ENCODE peak calls at places on chromosomes 5 and 9, in four cellular contexts. One of them, this sample, is unnamed.

GRCh38 chr9:29750062-29750461 is 2176.8 kb upstream of the C9orf72 start:
- DNase-seq in Peyer's patch: no peak
- DNase-seq in thoracic aorta: no peak
- DNase-seq in Panc1: no peak
- DNase-seq in this sample: no peak

GRCh38 chr5:96478983-96479382 is 45.9 kb upstream of the PCSK1 start:
- DNase-seq in Panc1: no peak
- DNase-seq in Peyer's patch: no peak
- DNase-seq in thoracic aorta: no peak
- DNase-seq in this sample: no peak

GRCh38 chr5:74173260-74173659 is 467.3 kb downstream of the ENC1 start:
- DNase-seq in Panc1: no peak
- DNase-seq in thoracic aorta: no peak
- DNase-seq in Peyer's patch: no peak
- DNase-seq in this sample: no peak

GRCh38 chr5:28164568-28164967 is 1126.2 kb upstream of the CDH9 start:
- DNase-seq in Peyer's patch: no peak
- DNase-seq in Panc1: no peak
- DNase-seq in thoracic aorta: no peak
- DNase-seq in this sample: no peak

GRCh38 chr5:14871084-14871572 is 450 bp downstream of the ANKH start:
- DNase-seq in thoracic aorta: no peak
- DNase-seq in Peyer's patch: peak; percentile 39
- DNase-seq in Panc1: no peak
- DNase-seq in this sample: no peak

GRCh38 chr9:128149001-128149701 is at the start of gene LCN2:
- DNase-seq in thoracic aorta: no peak
- DNase-seq in Peyer's patch: no peak
- DNase-seq in Panc1: no peak
- DNase-seq in this sample: no peak

GRCh38 chr9:76203373-76203772 is 190.9 kb downstream of the RFK start:
- DNase-seq in thoracic aorta: no peak
- DNase-seq in Peyer's patch: no peak
- DNase-seq in Panc1: no peak
- DNase-seq in this sample: no peak

GRCh38 chr9:82404484-82405280 is 416.1 kb downstream of the SPATA31D1 start:
- DNase-seq in Panc1: no peak
- DNase-seq in Peyer's patch: no peak
- DNase-seq in thoracic aorta: no peak
- DNase-seq in this sample: no peak

GRCh38 chr9:8733096-8733954 is 933.7 kb upstream of the DMAC1 start:
- DNase-seq in Peyer's patch: no peak
- DNase-seq in thoracic aorta: no peak
- DNase-seq in Panc1: no peak
- DNase-seq in this sample: no peak

GRCh38 chr5:9529041-9529480 is 16.8 kb downstream of the SEMA5A start:
- DNase-seq in Peyer's patch: no peak
- DNase-seq in thoracic aorta: no peak
- DNase-seq in Panc1: no peak
- DNase-seq in this sample: no peak

GRCh38 chr5:68172314-68172713 is 43.2 kb upstream of the PIK3R1 start:
- DNase-seq in Panc1: no peak
- DNase-seq in Peyer's patch: no peak
- DNase-seq in thoracic aorta: no peak
- DNase-seq in this sample: no peak

GRCh38 chr9:113705938-113706519 is 170.1 kb upstream of the ZNF618 start:
- DNase-seq in Panc1: no peak
- DNase-seq in thoracic aorta: no peak
- DNase-seq in Peyer's patch: no peak
- DNase-seq in this sample: peak; percentile 27

GRCh38 chr5:156261275-156261939 is 65.6 kb upstream of the SGCD start:
- DNase-seq in Panc1: no peak
- DNase-seq in thoracic aorta: no peak
- DNase-seq in Peyer's patch: no peak
- DNase-seq in this sample: no peak

GRCh38 chr5:160021818-160022446 is 13.0 kb downstream of the TTC1 start:
- DNase-seq in Peyer's patch: peak; percentile 32
- DNase-seq in Panc1: peak; percentile 43
- DNase-seq in thoracic aorta: no peak
- DNase-seq in this sample: no peak

GRCh38 chr9:15357050-15357653 is 50.1 kb upstream of the TTC39B start:
- DNase-seq in thoracic aorta: no peak
- DNase-seq in Peyer's patch: peak; percentile 39
- DNase-seq in Panc1: no peak
- DNase-seq in this sample: no peak

GRCh38 chr5:15014809-15015208 is 143.2 kb upstream of the ANKH start:
- DNase-seq in Panc1: no peak
- DNase-seq in thoracic aorta: no peak
- DNase-seq in Peyer's patch: no peak
- DNase-seq in this sample: no peak

GRCh38 chr9:78235771-78236510 is at the start of gene CEP78:
- DNase-seq in thoracic aorta: peak; percentile 51
- DNase-seq in Panc1: peak; percentile 22
- DNase-seq in Peyer's patch: peak; percentile 86
- DNase-seq in this sample: peak; percentile 93

GRCh38 chr9:134220311-134220710 is 55.9 kb upstream of the RNU6ATAC start:
- DNase-seq in thoracic aorta: no peak
- DNase-seq in Peyer's patch: no peak
- DNase-seq in Panc1: no peak
- DNase-seq in this sample: peak; percentile 60

GRCh38 chr5:159826351-159827222 is 89.7 kb upstream of the ADRA1B start:
- DNase-seq in Panc1: peak; percentile 75
- DNase-seq in Peyer's patch: no peak
- DNase-seq in thoracic aorta: no peak
- DNase-seq in this sample: no peak

GRCh38 chr9:35660966-35661413 is 2.9 kb downstream of the CCDC107 start:
- DNase-seq in thoracic aorta: no peak
- DNase-seq in Panc1: no peak
- DNase-seq in Peyer's patch: no peak
- DNase-seq in this sample: no peak
- H3K4me1 ChIP-seq in thoracic aorta: peaks cover 64% of the 10 kb centered on the region
- H3K4me1 ChIP-seq in Panc1: peaks cover 64% of the 10 kb centered on the region
- H3K4me1 ChIP-seq in Peyer's patch: peaks cover 11% of the 10 kb centered on the region
- H3K4me1 ChIP-seq in this sample: peaks cover 40% of the 10 kb centered on the region

DNA sequence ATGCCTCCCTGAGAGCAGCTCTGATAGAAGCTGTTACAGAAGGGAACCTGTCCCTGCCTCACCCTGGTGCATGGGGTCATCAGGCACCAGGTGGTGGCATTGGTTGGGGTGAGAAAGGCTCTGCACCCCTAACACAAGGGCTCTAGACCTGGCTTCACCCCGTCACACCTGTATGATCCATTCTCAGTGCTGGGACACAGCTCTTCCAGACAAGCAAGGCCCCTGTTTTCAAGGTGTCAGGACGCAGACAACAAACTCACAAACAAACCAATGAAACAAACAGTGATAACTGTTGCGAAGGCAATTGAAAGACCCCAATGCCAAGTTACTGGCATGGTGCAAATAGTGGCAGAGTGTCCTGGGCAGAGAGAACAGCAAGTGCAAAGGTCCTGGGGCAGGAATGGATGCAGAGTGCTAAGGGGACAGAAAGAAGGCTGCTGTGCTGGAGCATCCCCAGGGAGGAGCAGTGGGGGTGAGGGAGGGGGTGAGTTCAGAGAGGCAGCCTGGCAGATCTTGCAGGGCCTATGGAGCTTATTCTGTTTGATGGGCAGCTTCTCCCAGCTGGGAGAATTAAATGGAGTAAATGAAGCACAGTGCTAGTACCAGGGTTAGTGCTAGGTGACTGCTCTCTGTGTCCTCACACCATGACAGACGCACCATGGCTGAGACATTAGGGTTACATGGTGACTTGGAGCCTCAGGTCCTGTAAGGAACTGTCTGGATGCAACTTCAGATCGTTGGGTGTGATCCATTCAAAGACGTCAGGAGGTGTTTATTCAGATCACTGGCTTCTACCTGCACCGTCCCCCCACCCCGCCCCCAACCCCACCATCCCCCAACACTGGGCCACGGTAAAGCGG is 67.9 kb upstream of the UNC5A start:
- DNase-seq in thoracic aorta: no peak
- DNase-seq in Peyer's patch: no peak
- DNase-seq in Panc1: no peak
- DNase-seq in this sample: no peak
- H3K27me3 ChIP-seq in thoracic aorta: no peaks in the 10 kb centered on the region
- H3K27me3 ChIP-seq in Peyer's patch: peaks cover 22% of the 10 kb centered on the region
- H3K27me3 ChIP-seq in Panc1: no peaks in the 10 kb centered on the region
- H3K27me3 ChIP-seq in this sample: peaks cover 3% of the 10 kb centered on the region

GRCh38 chr5:158502686-158503085 is 597.0 kb downstream of the EBF1 start:
- DNase-seq in Panc1: no peak
- DNase-seq in thoracic aorta: no peak
- DNase-seq in Peyer's patch: no peak
- DNase-seq in this sample: no peak
- H3K9me3 ChIP-seq in Panc1: no peaks in the 10 kb centered on the region
- H3K9me3 ChIP-seq in thoracic aorta: peaks cover 9% of the 10 kb centered on the region
- H3K9me3 ChIP-seq in Peyer's patch: no peaks in the 10 kb centered on the region
- H3K9me3 ChIP-seq in this sample: peaks cover 21% of the 10 kb centered on the region

DNA sequence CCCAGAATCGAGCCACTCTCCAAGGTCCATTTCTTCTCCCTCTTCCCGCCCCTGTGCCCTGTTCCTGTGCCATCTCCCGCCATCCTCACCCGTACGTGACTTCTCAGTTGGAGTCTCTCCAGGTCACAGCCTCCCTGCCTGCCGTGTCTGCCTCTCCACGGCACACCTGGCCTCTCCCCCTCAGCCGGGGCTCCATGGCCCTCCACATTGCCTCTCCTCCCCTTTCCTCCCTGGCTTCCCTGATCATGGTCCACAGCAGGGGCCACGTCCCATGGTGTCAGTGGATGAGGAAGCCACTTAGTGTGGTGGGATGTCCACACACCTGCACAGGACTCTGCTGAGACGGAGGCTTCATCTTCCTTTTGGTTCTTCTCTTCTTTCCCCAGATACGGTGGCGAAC is 2.3 kb downstream of the PAEP start:
- DNase-seq in Peyer's patch: no peak
- DNase-seq in thoracic aorta: no peak
- DNase-seq in Panc1: no peak
- DNase-seq in this sample: no peak
- H3K4me1 ChIP-seq in Peyer's patch: no peaks in the 10 kb centered on the region
- H3K4me1 ChIP-seq in thoracic aorta: no peaks in the 10 kb centered on the region
- H3K4me1 ChIP-seq in Panc1: no peaks in the 10 kb centered on the region
- H3K4me1 ChIP-seq in this sample: no peaks in the 10 kb centered on the region

DNA sequence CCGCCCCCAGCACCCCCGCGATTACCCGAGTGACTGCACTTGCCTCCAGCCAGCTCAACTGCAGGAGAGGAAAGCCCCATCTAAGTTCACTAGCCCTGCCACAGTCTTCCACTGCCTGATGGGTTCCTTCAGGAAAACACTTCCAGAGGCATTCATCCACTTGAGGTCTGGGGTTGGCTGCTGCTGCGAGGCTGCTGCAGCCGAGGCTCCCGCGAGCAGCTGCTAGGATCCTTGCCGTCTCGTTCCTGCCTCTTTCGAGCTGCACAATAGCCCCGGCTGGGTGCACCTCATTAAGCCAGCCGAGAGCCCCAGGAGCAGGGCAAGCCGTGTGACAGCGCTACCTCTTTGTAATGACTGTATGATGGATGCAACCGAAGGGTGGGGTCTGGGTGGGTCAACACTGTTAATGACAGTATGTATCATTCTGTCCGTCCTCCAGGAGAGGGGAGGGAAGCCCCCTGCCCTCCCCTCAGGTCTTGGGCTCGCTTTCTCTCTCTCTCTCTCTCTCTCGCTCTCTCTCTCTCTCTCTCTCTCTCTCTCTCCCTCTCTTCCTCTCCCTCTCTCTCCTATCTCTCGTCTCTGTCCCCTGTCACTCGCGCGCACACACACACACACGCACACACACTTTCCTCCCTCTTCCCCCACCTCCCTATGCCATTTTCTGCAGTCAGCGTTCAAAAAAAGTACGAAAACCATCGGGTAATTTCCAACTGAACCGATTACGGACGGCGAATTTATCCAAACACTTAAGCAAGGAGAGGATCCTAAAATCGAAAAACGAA is 24.4 kb upstream of the ELAVL2 start:
- DNase-seq in thoracic aorta: no peak
- DNase-seq in Panc1: no peak
- DNase-seq in Peyer's patch: no peak
- DNase-seq in this sample: no peak
- H3K27me3 ChIP-seq in thoracic aorta: no peaks in the 10 kb centered on the region
- H3K27me3 ChIP-seq in Panc1: no peaks in the 10 kb centered on the region
- H3K27me3 ChIP-seq in Peyer's patch: no peaks in the 10 kb centered on the region
- H3K27me3 ChIP-seq in this sample: no peaks in the 10 kb centered on the region

DNA sequence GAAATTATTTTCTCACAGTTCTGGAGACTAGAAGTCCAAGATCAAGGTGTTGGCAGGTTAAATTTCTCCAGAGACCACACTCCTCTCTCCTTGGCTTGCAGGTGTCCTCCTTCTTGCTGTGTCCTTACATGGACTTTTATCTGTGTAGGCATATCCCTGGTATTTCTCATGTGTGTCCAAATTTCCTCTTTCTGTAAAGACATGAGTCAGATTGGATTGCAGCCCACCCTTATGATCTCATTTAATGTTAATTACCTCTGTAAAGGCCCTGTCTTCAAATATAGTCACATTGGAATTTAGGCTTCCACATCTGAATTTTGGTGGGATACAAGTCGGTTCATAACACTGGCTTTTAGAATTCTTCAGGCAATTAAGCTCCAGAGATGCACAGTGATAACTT is 322.2 kb upstream of the GRIA1 start:
- DNase-seq in Peyer's patch: no peak
- DNase-seq in thoracic aorta: no peak
- DNase-seq in Panc1: no peak
- DNase-seq in this sample: no peak
- H3K9me3 ChIP-seq in Peyer's patch: no peaks in the 10 kb centered on the region
- H3K9me3 ChIP-seq in thoracic aorta: no peaks in the 10 kb centered on the region
- H3K9me3 ChIP-seq in Panc1: no peaks in the 10 kb centered on the region
- H3K9me3 ChIP-seq in this sample: no peaks in the 10 kb centered on the region

GRCh38 chr9:16652511-16653101 is 217.9 kb downstream of the BNC2 start:
- DNase-seq in Panc1: no peak
- DNase-seq in thoracic aorta: no peak
- DNase-seq in Peyer's patch: no peak
- DNase-seq in this sample: no peak

GRCh38 chr9:16653491-16654407 is 216.7 kb downstream of the BNC2 start:
- DNase-seq in thoracic aorta: no peak
- DNase-seq in Panc1: no peak
- DNase-seq in Peyer's patch: no peak
- DNase-seq in this sample: no peak

GRCh38 chr9:16654727-16655126 is 215.7 kb downstream of the BNC2 start:
- DNase-seq in Peyer's patch: no peak
- DNase-seq in thoracic aorta: no peak
- DNase-seq in Panc1: no peak
- DNase-seq in this sample: no peak

GRCh38 chr9:16656432-16657169 is 213.9 kb downstream of the BNC2 start:
- DNase-seq in thoracic aorta: no peak
- DNase-seq in Panc1: no peak
- DNase-seq in Peyer's patch: no peak
- DNase-seq in this sample: no peak

GRCh38 chr9:16651445-16651964 is 219.0 kb downstream of the BNC2 start:
- DNase-seq in Panc1: no peak
- DNase-seq in Peyer's patch: no peak
- DNase-seq in thoracic aorta: no peak
- DNase-seq in this sample: no peak
- H3K4me1 ChIP-seq in Panc1: no peaks in the 10 kb centered on the region
- H3K4me1 ChIP-seq in Peyer's patch: no peaks in the 10 kb centered on the region
- H3K4me1 ChIP-seq in thoracic aorta: peaks cover 13% of the 10 kb centered on the region
- H3K4me1 ChIP-seq in this sample: no peaks in the 10 kb centered on the region

GRCh38 chr5:180353963-180354574 is 933 bp upstream of the GFPT2 start:
- DNase-seq in Peyer's patch: no peak
- DNase-seq in Panc1: no peak
- DNase-seq in thoracic aorta: no peak
- DNase-seq in this sample: no peak
- H3K27me3 ChIP-seq in Peyer's patch: peaks cover 19% of the 10 kb centered on the region
- H3K27me3 ChIP-seq in Panc1: peaks cover 5% of the 10 kb centered on the region
- H3K27me3 ChIP-seq in thoracic aorta: no peaks in the 10 kb centered on the region
- H3K27me3 ChIP-seq in this sample: no peaks in the 10 kb centered on the region

GRCh38 chr9:40911647-40912046 is 216.8 kb downstream of the FOXD4L6 start:
- DNase-seq in thoracic aorta: no peak
- DNase-seq in Peyer's patch: no peak
- DNase-seq in Panc1: no peak
- DNase-seq in this sample: no peak
- H3K9me3 ChIP-seq in thoracic aorta: peaks cover 100% of the 10 kb centered on the region
- H3K9me3 ChIP-seq in Peyer's patch: peaks cover 99% of the 10 kb centered on the region
- H3K9me3 ChIP-seq in Panc1: no peaks in the 10 kb centered on the region
- H3K9me3 ChIP-seq in this sample: peaks cover 100% of the 10 kb centered on the region

This sample was measured in ascending aorta.